ENCODE peak calls at places on chromosomes 1 and 21, in six cellular contexts. A, U, J, L, T and R are unnamed samples.

GRCh38 chr1:167676205-167676915 is 45.4 kb upstream of the MPZL1 start:
- DNase-seq in L (no peak), U (no peak), A (no peak), J (no peak), T (no peak), R (no peak)

GRCh38 chr1:219189942-219190341 is 16.3 kb downstream of the LYPLAL1 start:
- DNase-seq in J (no peak), U (no peak), T (no peak), L (no peak), A (no peak), R (no peak)

GRCh38 chr1:28144203-28145135 is 32.0 kb downstream of the PTAFR start:
- DNase-seq in T (peak; percentile 20), J (peak; percentile 81), L (no peak), U (peak; percentile 83), A (no peak), R (peak; percentile 84)

GRCh38 chr1:64483711-64484454 is 14.0 kb downstream of the CACHD1 start:
- DNase-seq in J (no peak), T (no peak), A (no peak), U (no peak), L (no peak), R (no peak)

GRCh38 chr1:5140136-5140535 is 485.7 kb downstream of the AJAP1 start:
- DNase-seq in T (no peak), U (no peak), A (no peak), J (no peak), L (no peak), R (no peak)

GRCh38 chr1:912740-913301 is 10.9 kb upstream of the SAMD11 start:
- DNase-seq in T (no peak), L (no peak), J (peak; percentile 63), A (no peak), U (no peak), R (no peak)

GRCh38 chr1:16043521-16043920 is at the start of gene CLCNKB:
- DNase-seq in L (no peak), T (no peak), J (no peak), U (no peak), A (no peak), R (no peak)

GRCh38 chr1:207835958-207836357 is 75.0 kb downstream of the CD34 start:
- DNase-seq in A (no peak), L (no peak), T (no peak), U (no peak), J (no peak), R (no peak)

GRCh38 chr1:11515403-11516300 is 36.7 kb downstream of the DISP3 start:
- DNase-seq in J (no peak), L (no peak), A (no peak), T (no peak), U (no peak), R (no peak)

GRCh38 chr1:157292302-157292701 is 154.1 kb upstream of the ETV3 start:
- DNase-seq in U (no peak), J (no peak), A (no peak), L (no peak), T (no peak), R (no peak)

GRCh38 chr21:42245348-42246185 is 26.6 kb downstream of the ABCG1 start:
- DNase-seq in J (no peak), L (no peak), A (no peak), T (no peak), U (no peak), R (no peak)

GRCh38 chr1:224851850-224852261 is 77.6 kb upstream of the DNAH14 start:
- DNase-seq in U (no peak), J (no peak), A (no peak), T (no peak), L (no peak), R (peak; percentile 12)

GRCh38 chr1:34688358-34688757 is 66.5 kb upstream of the GJB5 start:
- DNase-seq in U (no peak), L (no peak), A (no peak), J (no peak), T (no peak), R (no peak)

DNA sequence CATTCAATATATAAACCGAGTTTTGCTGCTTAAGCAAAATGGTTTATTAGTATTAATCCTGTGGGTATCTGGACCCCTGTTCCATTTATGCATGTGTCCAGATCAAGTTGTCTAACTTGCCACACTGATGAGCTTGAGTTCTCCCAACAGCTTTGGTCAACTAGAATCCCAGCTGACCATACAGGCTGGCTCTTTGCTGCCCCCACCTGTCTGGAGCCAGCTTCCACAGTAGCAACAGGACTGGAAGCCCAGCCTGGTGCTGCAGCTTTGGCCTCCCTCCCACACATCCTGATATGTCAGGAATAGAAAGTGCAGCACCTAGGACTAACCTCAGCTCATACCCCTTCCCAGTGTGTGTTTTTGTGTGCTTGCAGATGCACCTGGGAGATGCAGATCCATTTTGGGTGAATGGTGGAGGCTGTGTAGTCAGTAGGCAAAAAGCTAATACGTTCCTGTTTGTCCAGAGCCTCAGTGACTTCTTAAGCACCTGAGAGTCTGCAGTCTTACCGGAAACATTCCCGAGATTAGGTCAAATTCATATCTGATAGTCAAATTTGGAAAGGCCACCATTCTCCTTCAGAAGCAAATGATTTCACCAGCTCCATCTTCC is 40.9 kb upstream of the BEND5 start:
- DNase-seq in U (peak; percentile 31), T (peak; percentile 63), A (no peak), J (peak; percentile 68), L (peak; percentile 51), R (peak; percentile 37)
- TF ChIP-seq CTCF in U (peak; percentile 84), T (peak; percentile 61), A (no peak), J (peak; percentile 89), L (peak; percentile 78), R (peak; percentile 85)

DNA sequence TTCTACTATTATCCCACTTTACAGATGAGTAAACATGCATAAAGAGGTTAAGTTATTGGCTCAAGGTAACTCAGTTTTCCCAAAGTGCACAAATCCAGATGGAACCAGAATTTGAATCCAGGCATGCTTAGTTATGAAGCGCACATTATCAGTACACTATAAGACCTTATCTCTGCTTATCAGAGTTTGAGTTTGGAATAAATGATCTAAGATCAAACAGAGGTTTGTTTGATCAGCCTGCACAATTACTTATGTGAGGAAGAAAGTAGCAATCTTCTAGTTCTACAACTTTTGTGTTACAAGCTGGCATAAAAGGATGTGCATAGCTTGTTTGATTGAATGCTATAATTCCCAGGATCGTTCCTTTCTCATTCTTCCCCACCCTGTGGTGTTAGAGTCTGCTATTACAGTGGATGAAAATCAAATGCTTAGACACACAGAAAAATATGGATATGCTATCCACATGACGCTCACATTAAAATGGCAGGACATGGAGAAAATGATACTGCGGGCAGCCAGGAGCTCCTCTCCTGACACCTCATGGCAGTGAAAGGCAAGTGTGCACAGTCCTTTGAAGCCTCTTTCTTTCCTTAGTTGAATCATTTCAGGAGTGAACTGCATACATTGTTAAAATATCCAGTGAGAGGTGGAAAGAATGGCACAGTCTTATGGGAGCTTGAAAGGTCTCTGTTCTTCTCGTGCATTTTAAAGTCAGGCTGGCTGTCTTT is 24.0 kb upstream of the PBX1 start:
- DNase-seq in T (no peak), A (no peak), L (no peak), J (no peak), U (no peak), R (no peak)
- TF ChIP-seq CTCF in T (no peak), A (no peak), L (peak; percentile 18), J (no peak), U (no peak), R (no peak)

GRCh38 chr1:109718495-109718894 is 6.4 kb downstream of the GSTM5 start:
- DNase-seq in L (no peak), U (no peak), J (peak; percentile 22), T (no peak), A (no peak), R (no peak)
- TF ChIP-seq CTCF in L (no peak), U (no peak), J (no peak), T (no peak), A (no peak), R (no peak)

GRCh38 chr1:25875856-25876692 is 566 bp upstream of the PAQR7 start:
- DNase-seq in L (peak; percentile 58), T (no peak), J (no peak), U (no peak), A (no peak), R (no peak)

GRCh38 chr1:25876693-25877077 is 1.2 kb upstream of the PAQR7 start:
- DNase-seq in T (no peak), J (no peak), A (no peak), L (no peak), U (no peak), R (no peak)

GRCh38 chr1:25874635-25875153 is 814 bp downstream of the PAQR7 start:
- DNase-seq in T (no peak), J (no peak), U (peak; percentile 43), L (no peak), A (no peak), R (no peak)

GRCh38 chr1:25874209-25874608 is 1.3 kb downstream of the PAQR7 start:
- DNase-seq in L (no peak), T (no peak), J (no peak), U (no peak), A (no peak), R (no peak)

GRCh38 chr1:25875154-25875855 is at the start of gene PAQR7:
- DNase-seq in U (peak; percentile 86), T (peak; percentile 71), J (peak; percentile 68), L (peak; percentile 56), A (peak; percentile 33), R (peak; percentile 87)
- TF ChIP-seq CTCF in U (no peak), T (no peak), J (no peak), L (no peak), A (no peak), R (no peak)

GRCh38 chr1:15000671-15001070 is 152.9 kb upstream of the TMEM51 start:
- DNase-seq in A (no peak), T (no peak), L (no peak), U (no peak), J (no peak), R (no peak)
- TF ChIP-seq CTCF in A (no peak), T (no peak), L (no peak), U (no peak), J (no peak), R (no peak)

GRCh38 chr1:150066838-150067183 is 765 bp upstream of the VPS45 start:
- DNase-seq in J (peak; percentile 71), L (peak; percentile 54), T (no peak), U (peak; percentile 25), A (no peak), R (peak; percentile 44)

GRCh38 chr1:150065184-150065871 is 2.2 kb upstream of the VPS45 start:
- DNase-seq in A (no peak), U (no peak), T (peak; percentile 66), J (no peak), L (no peak), R (no peak)

GRCh38 chr1:150069923-150070322 is 2.3 kb downstream of the VPS45 start:
- DNase-seq in A (no peak), U (no peak), L (no peak), J (no peak), T (no peak), R (no peak)

GRCh38 chr1:150067184-150068182 is at the start of gene VPS45:
- DNase-seq in A (peak; percentile 54), T (peak; percentile 93), L (peak; percentile 75), J (peak; percentile 92), U (peak; percentile 82), R (peak; percentile 87)

GRCh38 chr1:150066328-150066727 is 1.2 kb upstream of the VPS45 start:
- DNase-seq in A (no peak), T (no peak), L (no peak), U (no peak), J (no peak), R (no peak)
- TF ChIP-seq CTCF in A (no peak), T (no peak), L (no peak), U (no peak), J (no peak), R (no peak)